ENCODE peak calls at places on chromosomes 12 and 14, in nine cellular contexts. E is stimulated activated CD8-positive, alpha-beta memory T cell treated with anti-CD3 and anti-CD28 coated beads, Interleukin-4, amount 100 ng/mL, for 4 hours; X is NCI-H1436; L is NCI-H2081 treated with DMSO at 0.1 percent for 48 hours; P is stimulated activated CD4-positive, alpha-beta T cell treated with anti-CD3 and anti-CD28 coated beads, Interleukin-15, amount 100 ng/mL, for 24 hours; A is HTR-8/SVneo; K is CMK; I is GM03348; Z is activated CD4-positive, alpha-beta T cell treated with anti-CD3 and anti-CD28 coated beads for 36 hours. G is an unnamed sample.

GRCh38 chr12:46659032-46659703 is 166.6 kb downstream of the SLC38A4 start:
- DNase-seq in L (no peak), A (no peak), X (no peak), P (no peak), I (peak; percentile 37), K (no peak), Z (no peak), E (no peak), G (no peak)

GRCh38 chr12:49188205-49188915 is 520 bp downstream of the TUBA1A start:
- DNase-seq in P (peak; percentile 84), Z (peak; percentile 89), X (peak; percentile 49), L (no peak), A (peak; percentile 56), E (peak; percentile 58), K (peak; percentile 14), I (peak; percentile 83), G (peak; percentile 78)

GRCh38 chr12:24975425-24975824 is 26.5 kb upstream of the BCAT1 start:
- DNase-seq in K (no peak), E (no peak), P (no peak), L (no peak), I (no peak), A (no peak), Z (no peak), X (no peak), G (no peak)

GRCh38 chr14:50082784-50083466 is 33.4 kb downstream of the VCPKMT start:
- DNase-seq in I (no peak), X (no peak), Z (peak; percentile 93), K (no peak), P (peak; percentile 89), L (no peak), A (no peak), E (peak; percentile 65), G (no peak)

GRCh38 chr14:21118933-21119332 is 18.1 kb downstream of the TMEM253 start:
- DNase-seq in I (no peak), Z (no peak), A (no peak), X (no peak), E (no peak), L (no peak), P (no peak), K (no peak), G (no peak)

GRCh38 chr14:29857545-29857944 is 70.1 kb downstream of the PRKD1 start:
- DNase-seq in I (no peak), P (no peak), E (no peak), L (no peak), Z (no peak), A (no peak), X (no peak), K (no peak), G (no peak)

GRCh38 chr12:5456025-5456424 is 24.1 kb downstream of the NTF3 start:
- DNase-seq in Z (no peak), X (no peak), E (no peak), L (no peak), P (no peak), I (no peak), A (no peak), K (no peak), G (no peak)

GRCh38 chr12:75751769-75752471 is 240.5 kb upstream of the KRR1 start:
- DNase-seq in I (peak; percentile 15), L (no peak), Z (no peak), A (no peak), X (no peak), P (no peak), E (no peak), K (no peak), G (peak; percentile 39)

GRCh38 chr12:80044694-80045046 is 54.7 kb upstream of the OTOGL start:
- DNase-seq in A (peak; percentile 40), K (no peak), L (no peak), P (no peak), X (no peak), I (peak; percentile 72), E (no peak), Z (no peak), G (peak; percentile 79)

GRCh38 chr12:76030378-76031080 is 1.0 kb downstream of the PHLDA1 start:
- DNase-seq in E (peak; percentile 20), P (peak; percentile 70), L (no peak), A (no peak), I (peak; percentile 41), Z (peak; percentile 68), K (no peak), X (no peak), G (peak; percentile 29)

GRCh38 chr12:128966411-128966810 is 113.1 kb downstream of the GLT1D1 start:
- DNase-seq in A (no peak), E (no peak), P (no peak), I (no peak), X (peak; percentile 31), L (peak; percentile 77), K (no peak), Z (no peak), G (no peak)

GRCh38 chr14:24110060-24110459 is 4.5 kb upstream of the DCAF11 start:
- DNase-seq in P (no peak), K (no peak), E (no peak), Z (no peak), I (no peak), L (no peak), X (no peak), A (no peak), G (no peak)